ENCODE peak calls at places on chromosome 12, in ten cellular contexts. P, R, Q, X, G, E, I, U, W and B are unnamed samples.

GRCh38 chr12:58166643-58167042 is 225.3 kb downstream of the ATP23 start:
- DNase-seq in W (no peak), I (no peak), G (no peak), Q (no peak), E (no peak), U (no peak), X (no peak), R (no peak), P (no peak), B (no peak)

GRCh38 chr12:32448581-32448980 is 49.2 kb downstream of the FGD4 start:
- DNase-seq in E (no peak), R (no peak), G (no peak), U (no peak), P (no peak), W (no peak), X (no peak), I (no peak), Q (no peak), B (no peak)

GRCh38 chr12:13203028-13203922 is 6.7 kb downstream of the EMP1 start:
- DNase-seq in R (no peak), Q (no peak), U (no peak), E (no peak), I (no peak), W (peak; percentile 86), X (peak; percentile 50), G (no peak), P (peak; percentile 41), B (no peak)

GRCh38 chr12:116454076-116454475 is 105.1 kb upstream of the MAP1LC3B2 start:
- DNase-seq in G (no peak), X (no peak), W (no peak), I (no peak), E (no peak), R (no peak), P (no peak), U (no peak), Q (no peak), B (no peak)

GRCh38 chr12:116143883-116144266 is 133.6 kb downstream of the MED13L start:
- DNase-seq in G (no peak), I (no peak), W (no peak), P (no peak), Q (no peak), X (no peak), E (no peak), R (no peak), U (no peak), B (no peak)

GRCh38 chr12:95718001-95718400 is 72.6 kb downstream of the NTN4 start:
- DNase-seq in G (no peak), X (no peak), U (no peak), W (no peak), P (no peak), E (no peak), I (no peak), Q (no peak), R (no peak), B (no peak)

GRCh38 chr12:20366776-20367409 is 1.4 kb upstream of the PDE3A start:
- DNase-seq in P (no peak), R (no peak), U (no peak), Q (no peak), W (no peak), G (no peak), E (no peak), X (no peak), I (no peak), B (no peak)

GRCh38 chr12:64792128-64792527 is 32.3 kb upstream of the TBC1D30 start:
- DNase-seq in G (no peak), E (no peak), X (no peak), R (no peak), I (no peak), P (no peak), Q (no peak), U (no peak), W (no peak), B (no peak)

GRCh38 chr12:103077108-103077773 is 119.8 kb downstream of the ASCL1 start:
- DNase-seq in Q (no peak), W (no peak), P (no peak), U (peak; percentile 45), I (no peak), G (no peak), R (no peak), X (no peak), E (no peak), B (no peak)

GRCh38 chr12:3003593-3003992 is 44.4 kb downstream of the TEAD4 start:
- DNase-seq in I (no peak), Q (no peak), W (no peak), P (no peak), G (no peak), R (no peak), E (no peak), U (no peak), X (no peak), B (peak; percentile 92)

GRCh38 chr12:62044450-62044849 is 215.8 kb upstream of the USP15 start:
- DNase-seq in I (no peak), W (no peak), P (no peak), R (no peak), Q (no peak), X (no peak), U (no peak), G (no peak), E (no peak), B (no peak)

GRCh38 chr12:139585-139984 is 73.0 kb downstream of the IQSEC3 start:
- DNase-seq in R (no peak), E (no peak), X (peak; percentile 34), P (no peak), Q (no peak), W (no peak), G (no peak), I (no peak), U (no peak), B (no peak)

GRCh38 chr12:119665164-119665929 is 2.6 kb upstream of the PRKAB1 start:
- DNase-seq in P (no peak), G (no peak), E (no peak), Q (no peak), R (no peak), I (no peak), U (no peak), W (no peak), X (no peak), B (no peak)

GRCh38 chr12:95318071-95318545 is 100.5 kb downstream of the VEZT start:
- DNase-seq in E (no peak), U (no peak), Q (no peak), X (no peak), I (no peak), G (no peak), W (no peak), R (no peak), P (no peak), B (no peak)

GRCh38 chr12:121630791-121631190 is 4.5 kb downstream of the ORAI1 start:
- DNase-seq in E (no peak), X (no peak), I (no peak), R (no peak), Q (no peak), P (no peak), U (no peak), G (no peak), W (no peak), B (no peak)
- H3K9me3 ChIP-seq in E (no peaks in the 10 kb centered on the region), X (no peaks in the 10 kb centered on the region), I (no peaks in the 10 kb centered on the region), R (no peaks in the 10 kb centered on the region), Q (no peaks in the 10 kb centered on the region), P (no peaks in the 10 kb centered on the region), U (no peaks in the 10 kb centered on the region), G (no peaks in the 10 kb centered on the region), W (no peaks in the 10 kb centered on the region), B (no peaks in the 10 kb centered on the region)

DNA sequence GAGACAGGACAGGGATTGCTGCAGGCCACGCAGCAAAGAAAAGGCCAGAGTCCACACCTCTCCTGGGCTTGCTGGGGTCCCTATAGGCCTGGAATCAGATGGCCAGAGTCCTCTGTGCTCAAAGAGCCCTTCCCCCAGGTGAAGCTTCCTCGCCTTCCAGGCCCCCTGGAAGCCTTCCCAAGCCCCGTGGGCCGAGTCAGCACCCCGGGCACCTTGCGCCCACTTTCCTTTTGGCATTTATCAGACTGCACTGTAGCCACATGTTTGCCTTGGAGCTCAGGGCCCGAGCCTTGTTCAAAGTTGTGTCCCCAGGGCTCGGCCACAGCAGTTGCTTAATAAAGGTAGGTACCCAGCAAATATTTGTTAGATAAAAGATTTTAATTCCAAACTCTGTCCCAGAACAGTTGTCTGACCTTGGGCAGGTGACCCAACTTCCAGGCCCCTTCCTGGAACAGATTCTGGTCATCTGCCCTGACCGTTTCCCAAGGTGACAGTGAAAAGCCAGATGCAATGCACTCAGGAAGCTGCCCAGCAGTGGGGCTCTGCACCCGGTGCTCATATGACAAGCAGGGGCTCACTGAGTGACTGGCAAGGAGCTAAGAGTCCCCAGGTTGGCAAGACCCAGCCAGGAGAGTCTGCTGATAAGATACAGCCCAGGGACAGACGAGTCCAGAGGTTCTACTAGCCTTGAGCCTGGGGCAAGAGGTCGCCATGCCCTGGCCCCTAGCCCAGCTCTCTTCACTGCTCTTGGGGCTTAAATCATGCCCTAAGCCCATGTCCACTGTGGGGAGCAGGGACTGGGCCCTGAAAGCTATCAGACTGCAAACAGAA is 81.2 kb downstream of the PITPNM2 start:
- DNase-seq in I (no peak), E (no peak), X (no peak), W (no peak), Q (no peak), R (no peak), G (no peak), U (peak; percentile 93), P (no peak), B (no peak)
- H3K4me1 ChIP-seq in I (peaks cover 43% of the 10 kb centered on the region), E (peaks cover 10% of the 10 kb centered on the region), X (peaks cover 56% of the 10 kb centered on the region), W (peaks cover 53% of the 10 kb centered on the region), Q (peaks cover 5% of the 10 kb centered on the region), R (peaks cover 46% of the 10 kb centered on the region), G (peaks cover 43% of the 10 kb centered on the region), U (peaks cover 72% of the 10 kb centered on the region), P (peaks cover 28% of the 10 kb centered on the region), B (peaks cover 26% of the 10 kb centered on the region)

GRCh38 chr12:133106253-133106652 is 23.8 kb downstream of the ZNF891 start:
- DNase-seq in I (no peak), P (no peak), Q (no peak), W (no peak), E (no peak), X (no peak), G (no peak), U (no peak), R (no peak), B (no peak)
- H3K9me3 ChIP-seq in I (peaks cover 100% of the 10 kb centered on the region), P (peaks cover 100% of the 10 kb centered on the region), Q (peaks cover 100% of the 10 kb centered on the region), W (peaks cover 95% of the 10 kb centered on the region), E (peaks cover 81% of the 10 kb centered on the region), X (peaks cover 100% of the 10 kb centered on the region), G (peaks cover 81% of the 10 kb centered on the region), U (peaks cover 36% of the 10 kb centered on the region), R (peaks cover 92% of the 10 kb centered on the region), B (no peaks in the 10 kb centered on the region)

DNA sequence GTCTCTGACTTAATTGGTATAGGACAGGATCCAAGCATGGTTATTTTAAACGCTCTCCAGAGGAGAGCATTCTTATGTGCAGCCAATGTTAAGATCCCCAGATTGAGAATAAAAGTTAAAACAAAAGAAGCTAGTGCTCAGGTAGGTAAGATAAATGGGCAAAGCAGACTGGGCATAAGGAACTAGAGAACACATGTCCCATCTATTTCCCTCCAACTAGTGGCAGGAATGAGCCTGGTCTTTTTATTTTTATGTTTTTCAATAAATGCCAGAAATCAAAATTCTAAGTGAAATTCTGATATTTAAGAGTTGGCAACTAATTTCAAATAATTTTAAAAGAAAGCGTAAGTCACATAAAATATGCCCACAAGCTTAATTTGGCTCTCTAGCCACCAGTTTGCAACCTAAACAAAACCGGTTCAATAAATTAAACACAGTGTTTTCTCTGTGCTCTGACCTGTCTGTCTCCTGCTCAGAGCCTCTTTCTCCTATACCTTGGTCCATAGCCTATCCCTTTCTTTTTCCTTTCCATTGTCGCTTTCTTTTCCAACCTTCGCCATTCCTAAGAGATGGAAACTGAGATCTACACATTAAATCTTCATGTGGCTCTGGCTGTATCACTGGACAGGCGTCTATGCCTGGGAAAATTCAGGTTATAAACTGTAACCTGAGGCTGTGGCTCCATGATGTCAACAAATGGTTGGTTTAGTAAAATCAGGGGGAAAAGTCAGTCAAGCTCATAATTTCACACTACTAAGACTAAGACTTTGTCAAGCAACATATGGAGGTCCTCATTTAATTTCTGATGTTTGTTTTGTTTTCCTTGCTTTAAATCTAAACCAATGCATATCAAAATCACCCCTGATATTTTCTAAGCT is 5.5 kb downstream of the SLC38A1 start:
- DNase-seq in R (no peak), P (no peak), I (no peak), E (no peak), W (no peak), G (no peak), U (no peak), Q (no peak), X (no peak), B (no peak)
- H3K4me1 ChIP-seq in R (peaks cover 77% of the 10 kb centered on the region), P (no peaks in the 10 kb centered on the region), I (peaks cover 9% of the 10 kb centered on the region), E (peaks cover 42% of the 10 kb centered on the region), W (peaks cover 57% of the 10 kb centered on the region), G (peaks cover 77% of the 10 kb centered on the region), U (no peaks in the 10 kb centered on the region), Q (peaks cover 15% of the 10 kb centered on the region), X (peaks cover 32% of the 10 kb centered on the region), B (peaks cover 59% of the 10 kb centered on the region)